ENCODE peak calls at places on chromosomes 5 and 9, in seven cellular contexts. H is activated CD4-positive, alpha-beta T cell treated with anti-CD3 and anti-CD28 coated beads, Interleukin-2, amount 50 U/mL, for 1 hour; V is renal cortical epithelial cell; N is CD8-positive, alpha-beta memory T cell; Y is effector memory CD4-positive, alpha-beta T cell; C is substantia nigra; B is AG08396. T is an unnamed sample.

GRCh38 chr9:120913673-120914266 is 12.8 kb downstream of the TRAF1 start:
- DNase-seq in Y (no peak), C (no peak), H (no peak), B (no peak), N (no peak), V (no peak), T (no peak)

GRCh38 chr5:145834917-145835838 is at the start of gene PRELID2:
- DNase-seq in H (peak; percentile 24), N (peak; percentile 15), B (peak; percentile 90), Y (peak; percentile 29), C (peak; percentile 22), V (peak; percentile 73), T (peak; percentile 87)

GRCh38 chr9:130473009-130473408 is 28.2 kb downstream of the ASS1 start:
- DNase-seq in B (no peak), V (no peak), C (no peak), Y (no peak), H (no peak), N (no peak), T (no peak)

GRCh38 chr9:16414451-16414850 is 456.0 kb downstream of the BNC2 start:
- DNase-seq in C (no peak), B (no peak), H (no peak), N (no peak), V (no peak), Y (no peak), T (no peak)

GRCh38 chr5:73411927-73412596 is 36.5 kb downstream of the FOXD1 start:
- DNase-seq in B (no peak), V (no peak), N (no peak), H (no peak), C (no peak), Y (no peak), T (no peak)

GRCh38 chr9:128168731-128169308 is 8.8 kb downstream of the BBLN start:
- DNase-seq in V (no peak), H (no peak), N (no peak), B (peak; percentile 42), C (no peak), Y (no peak), T (no peak)

GRCh38 chr9:35906923-35907699 is 1.1 kb downstream of the HRCT1 start:
- DNase-seq in N (no peak), C (no peak), V (peak; percentile 80), H (no peak), Y (no peak), B (peak; percentile 76), T (peak; percentile 85)

GRCh38 chr9:112065781-112066606 is 109.1 kb downstream of the SUSD1 start:
- DNase-seq in Y (no peak), C (no peak), B (no peak), V (peak; percentile 97), N (no peak), H (no peak), T (peak; percentile 91)

GRCh38 chr5:127312131-127312530 is 21.5 kb downstream of the MEGF10 start:
- DNase-seq in C (no peak), B (no peak), H (no peak), Y (no peak), N (no peak), V (no peak), T (no peak)

GRCh38 chr5:76544268-76544926 is 78.8 kb downstream of the F2RL2 start:
- DNase-seq in Y (peak; percentile 48), N (peak; percentile 26), C (no peak), H (peak; percentile 59), V (peak; percentile 43), B (peak; percentile 15), T (peak; percentile 34)

GRCh38 chr5:148186248-148187003 is 16.4 kb upstream of the SPINK6 start:
- DNase-seq in C (no peak), B (peak; percentile 2), Y (no peak), N (no peak), H (no peak), V (peak; percentile 94), T (peak; percentile 83)

GRCh38 chr5:172886974-172887491 is 53.0 kb downstream of the ERGIC1 start:
- DNase-seq in C (no peak), H (no peak), V (peak; percentile 95), B (no peak), N (no peak), Y (no peak), T (peak; percentile 76)

GRCh38 chr5:96125335-96125891 is 163.8 kb upstream of the ELL2 start:
- DNase-seq in H (no peak), Y (no peak), C (no peak), V (peak; percentile 65), B (no peak), N (no peak), T (no peak)

GRCh38 chr5:124342586-124342985 is 403.9 kb downstream of the ZNF608 start:
- DNase-seq in Y (no peak), B (no peak), C (no peak), H (no peak), N (no peak), V (no peak), T (no peak)

GRCh38 chr9:117375956-117376355 is 38.9 kb downstream of the ASTN2 start:
- DNase-seq in N (no peak), H (no peak), Y (no peak), V (no peak), B (no peak), C (no peak), T (no peak)

GRCh38 chr9:15622596-15622995 is 69.8 kb downstream of the CCDC171 start:
- DNase-seq in H (no peak), B (no peak), C (no peak), N (no peak), V (peak; percentile 61), Y (no peak), T (peak; percentile 55)

GRCh38 chr9:93116049-93116961 is 17.7 kb downstream of the NINJ1 start:
- DNase-seq in Y (no peak), N (no peak), V (peak; percentile 89), C (no peak), H (no peak), B (peak; percentile 70), T (no peak)

GRCh38 chr9:105295986-105296385 is 51.5 kb downstream of the SLC44A1 start:
- DNase-seq in C (no peak), Y (no peak), V (no peak), B (no peak), N (no peak), H (no peak), T (no peak)

GRCh38 chr5:115548683-115549082 is 4.1 kb upstream of the FEM1C start:
- DNase-seq in C (no peak), Y (no peak), N (no peak), V (no peak), B (no peak), H (no peak), T (no peak)

GRCh38 chr5:112247930-112248329 is 171.1 kb downstream of the EPB41L4A start:
- DNase-seq in Y (no peak), H (no peak), C (no peak), V (no peak), B (no peak), N (no peak), T (no peak)

GRCh38 chr9:98406469-98406868 is 151.0 kb upstream of the TBC1D2 start:
- DNase-seq in Y (no peak), N (no peak), H (no peak), B (no peak), V (no peak), C (no peak), T (no peak)

GRCh38 chr9:130927995-130928900 is 10.8 kb downstream of the FIBCD1 start:
- DNase-seq in N (no peak), Y (no peak), C (no peak), V (peak; percentile 87), B (peak; percentile 72), H (no peak), T (peak; percentile 66)

GRCh38 chr5:76867827-76868693 is 18.2 kb downstream of the S100Z start:
- DNase-seq in V (peak; percentile 77), H (peak; percentile 57), Y (peak; percentile 29), N (peak; percentile 15), B (peak; percentile 70), C (no peak), T (peak; percentile 84)

GRCh38 chr9:36656842-36657241 is 84.1 kb downstream of the MELK start:
- DNase-seq in B (no peak), C (no peak), Y (no peak), N (no peak), H (no peak), V (no peak), T (no peak)

GRCh38 chr5:68264024-68264956 is 48.7 kb downstream of the PIK3R1 start:
- DNase-seq in N (no peak), B (peak; percentile 30), C (no peak), V (peak; percentile 55), H (no peak), Y (no peak), T (peak; percentile 53)

GRCh38 chr9:15837079-15837679 is 284.3 kb downstream of the CCDC171 start:
- DNase-seq in H (no peak), C (no peak), N (no peak), V (peak; percentile 70), Y (no peak), B (peak; percentile 35), T (peak; percentile 64)

GRCh38 chr9:92196909-92197308 is 81.7 kb upstream of the SPTLC1 start:
- DNase-seq in Y (no peak), N (no peak), B (peak; percentile 42), C (no peak), V (peak; percentile 30), H (no peak), T (no peak)

GRCh38 chr9:98944130-98945074 is 695 bp downstream of the COL15A1 start:
- DNase-seq in B (peak; percentile 49), Y (no peak), H (no peak), C (no peak), V (no peak), N (no peak), T (no peak)

GRCh38 chr5:180605554-180606214 is 14.4 kb upstream of the SCGB3A1 start:
- DNase-seq in C (no peak), Y (peak; percentile 12), V (peak; percentile 47), N (peak; percentile 31), H (peak; percentile 56), B (peak; percentile 73), T (peak; percentile 53)

T was measured in astrocyte of the spinal cord.